ENCODE peak calls at places on chromosomes 5 and 9, in seven cellular contexts. J, U, Y, W, N, F and R are unnamed samples.
A peak's percentile ranks its signal among the peaks of the same experiment; 100 is the strongest.

GRCh38 chr5:133562554-133562953 is 49.8 kb downstream of the FSTL4 start:
- DNase-seq in F (no peak), U (no peak), J (no peak), Y (peak; percentile 65), N (no peak), W (no peak), R (no peak)

GRCh38 chr5:67817652-67818051 is 397.9 kb upstream of the PIK3R1 start:
- DNase-seq in W (no peak), N (no peak), U (no peak), J (no peak), F (no peak), Y (no peak), R (no peak)

GRCh38 chr5:56463944-56464571 is 230.9 kb upstream of the ANKRD55 start:
- DNase-seq in U (no peak), W (no peak), J (no peak), F (no peak), Y (no peak), N (no peak), R (no peak)

GRCh38 chr5:39080597-39081204 is 6.5 kb upstream of the RICTOR start:
- DNase-seq in N (peak; percentile 63), W (no peak), U (no peak), F (peak; percentile 56), J (peak; percentile 92), Y (peak; percentile 63), R (peak; percentile 73)

GRCh38 chr9:105206821-105207699 is 37.4 kb upstream of the SLC44A1 start:
- DNase-seq in F (no peak), Y (no peak), N (no peak), J (no peak), W (no peak), U (no peak), R (peak; percentile 50)

GRCh38 chr5:15525679-15526275 is 25.8 kb downstream of the FBXL7 start:
- DNase-seq in F (no peak), W (no peak), Y (no peak), N (no peak), J (no peak), U (no peak), R (peak; percentile 63)

GRCh38 chr9:37528652-37529072 is 42.9 kb downstream of the POLR1E start:
- DNase-seq in Y (no peak), N (no peak), F (no peak), J (no peak), W (no peak), U (no peak), R (peak; percentile 16)

GRCh38 chr5:38913714-38914113 is 67.9 kb downstream of the OSMR start:
- DNase-seq in F (no peak), N (no peak), W (no peak), Y (no peak), U (no peak), J (no peak), R (no peak)

GRCh38 chr5:97192580-97193421 is 9.8 kb upstream of the RIOK2 start:
- DNase-seq in N (no peak), J (no peak), F (no peak), U (peak; percentile 63), W (no peak), Y (no peak), R (no peak)

GRCh38 chr5:61732796-61733195 is 400.7 kb downstream of the ZSWIM6 start:
- DNase-seq in F (no peak), N (no peak), Y (no peak), U (no peak), W (no peak), J (no peak), R (no peak)

GRCh38 chr5:34675857-34676256 is 19.7 kb downstream of the RAI14 start:
- DNase-seq in W (no peak), F (no peak), J (no peak), N (no peak), U (no peak), Y (no peak), R (peak; percentile 45)

GRCh38 chr5:178328826-178329225 is 96.2 kb upstream of the PHYKPL start:
- DNase-seq in F (no peak), Y (no peak), J (no peak), N (no peak), U (no peak), W (no peak), R (no peak)

GRCh38 chr5:54663876-54664275 is 146.3 kb downstream of the SNX18 start:
- DNase-seq in U (no peak), F (no peak), Y (no peak), J (no peak), W (no peak), N (no peak), R (peak; percentile 96)

GRCh38 chr9:137843355-137843754 is 34.2 kb upstream of the CACNA1B start:
- DNase-seq in Y (no peak), N (no peak), F (no peak), W (no peak), J (no peak), U (no peak), R (no peak)

GRCh38 chr5:122332589-122333555 is 20.8 kb downstream of the SNCAIP start:
- DNase-seq in N (no peak), W (no peak), U (no peak), J (no peak), F (no peak), Y (no peak), R (no peak)

GRCh38 chr9:86250123-86250522 is 9.3 kb downstream of the C9orf153 start:
- DNase-seq in F (no peak), N (no peak), Y (no peak), W (no peak), J (no peak), U (no peak), R (no peak)

GRCh38 chr5:72167790-72168189 is 60.5 kb downstream of the MAP1B start:
- DNase-seq in Y (no peak), U (no peak), N (no peak), J (no peak), F (no peak), W (no peak), R (no peak)

DNA sequence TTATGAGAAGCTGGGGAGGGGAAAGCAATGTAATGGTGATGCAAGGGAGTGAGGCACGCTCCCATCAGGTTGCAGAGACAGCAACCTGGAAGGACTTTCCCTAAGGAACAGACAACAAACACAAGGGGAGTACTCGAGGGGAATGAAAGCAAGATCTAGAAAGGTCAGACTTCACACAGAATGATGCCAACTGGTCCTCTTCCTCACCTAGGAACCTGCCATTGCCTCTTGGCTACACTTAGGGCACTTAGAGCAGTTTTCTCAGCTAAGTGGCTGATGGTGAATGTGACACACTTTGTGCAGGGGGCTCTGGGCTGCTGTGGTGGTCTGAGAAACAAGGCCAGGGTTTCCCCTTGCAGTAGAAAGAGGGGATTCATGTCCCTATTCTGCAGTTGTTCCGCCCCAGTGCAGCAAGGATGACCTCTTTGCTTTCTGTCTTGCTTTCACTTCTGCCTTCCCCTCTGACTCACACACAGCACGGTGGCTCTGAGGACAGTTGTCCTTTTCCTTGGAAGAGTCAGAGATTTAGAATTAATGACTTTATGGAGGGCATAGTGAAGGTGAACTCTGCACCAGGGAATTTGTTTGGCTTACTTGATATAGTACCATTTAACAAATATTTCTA is 394.0 kb upstream of the KLF4 start:
- DNase-seq in W (no peak), U (no peak), J (no peak), N (no peak), Y (no peak), F (no peak), R (no peak)
- TF ChIP-seq RFX5 in W (no peak), U (no peak), J (no peak), N (no peak), Y (no peak), F (no peak), R (no peak)

DNA sequence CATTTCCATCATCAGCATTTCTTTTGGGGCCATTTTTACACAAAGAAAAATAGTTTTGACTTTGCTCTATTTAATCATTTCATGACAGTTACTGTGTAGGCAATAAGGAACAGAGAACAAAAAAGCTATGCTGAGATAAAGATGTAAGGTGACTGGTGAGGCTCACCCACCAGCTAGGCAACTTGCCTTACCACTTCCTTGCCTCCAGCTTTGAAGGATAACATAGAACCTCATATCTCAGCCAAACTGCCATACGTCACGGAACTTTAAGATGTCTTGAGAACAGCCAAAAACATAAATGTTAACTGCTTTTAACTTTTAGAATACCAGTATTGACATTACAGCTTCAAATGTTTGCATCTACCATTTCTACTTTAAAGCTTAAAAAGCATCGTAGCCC is 7.5 kb upstream of the GCNT4 start:
- DNase-seq in N (no peak), F (no peak), Y (no peak), U (no peak), J (no peak), W (no peak), R (no peak)
- TF ChIP-seq RFX5 in N (no peak), F (no peak), Y (no peak), U (no peak), J (no peak), W (no peak), R (no peak)

DNA sequence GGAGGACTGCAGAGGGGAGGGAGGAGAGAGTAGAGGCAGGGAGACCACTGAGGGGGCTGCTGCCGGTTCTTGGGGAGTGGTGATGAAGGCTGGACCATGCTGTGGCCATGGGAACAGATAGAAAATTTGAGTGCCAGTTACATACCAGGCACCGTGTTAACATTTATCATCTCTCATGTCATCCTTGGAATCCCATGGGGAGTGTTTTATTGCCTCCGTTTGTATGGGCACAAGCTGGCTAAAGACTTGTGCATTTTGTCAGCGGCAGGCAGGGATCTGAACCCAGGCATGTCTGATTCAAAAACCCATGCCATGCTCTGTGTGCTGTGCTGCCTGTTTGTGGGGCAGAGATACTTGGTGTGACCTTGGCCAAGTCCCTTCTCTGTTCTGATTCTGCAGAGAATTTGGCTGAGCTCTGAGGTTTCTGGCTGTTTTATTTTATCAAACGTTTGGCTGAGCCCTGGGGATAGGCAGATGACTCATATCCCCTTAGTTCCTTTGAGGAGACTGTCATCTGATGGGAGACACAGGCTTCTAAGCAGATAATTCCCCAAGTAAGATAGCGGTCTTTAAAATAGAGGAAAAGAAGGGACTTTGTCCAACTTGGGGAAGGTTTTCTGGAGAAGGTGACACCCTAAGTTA is 22.2 kb downstream of the COL27A1 start:
- DNase-seq in F (no peak), Y (no peak), J (no peak), U (no peak), N (no peak), W (no peak), R (peak; percentile 76)
- TF ChIP-seq RFX5 in F (no peak), Y (no peak), J (no peak), U (no peak), N (no peak), W (no peak), R (no peak)

GRCh38 chr5:173597304-173597703 is 19.1 kb downstream of the BOD1 start:
- DNase-seq in N (no peak), J (no peak), U (no peak), Y (no peak), F (no peak), W (no peak), R (no peak)

GRCh38 chr5:173595826-173596225 is 20.6 kb downstream of the BOD1 start:
- DNase-seq in J (no peak), F (no peak), U (no peak), N (no peak), Y (no peak), W (no peak), R (no peak)

GRCh38 chr5:173592050-173592669 is 24.3 kb downstream of the BOD1 start:
- DNase-seq in Y (peak; percentile 35), N (peak; percentile 51), U (no peak), W (no peak), F (no peak), J (peak; percentile 65), R (no peak)

GRCh38 chr5:173591300-173591622 is 25.2 kb downstream of the BOD1 start:
- DNase-seq in F (no peak), N (no peak), Y (peak; percentile 47), J (no peak), W (no peak), U (no peak), R (no peak)

DNA sequence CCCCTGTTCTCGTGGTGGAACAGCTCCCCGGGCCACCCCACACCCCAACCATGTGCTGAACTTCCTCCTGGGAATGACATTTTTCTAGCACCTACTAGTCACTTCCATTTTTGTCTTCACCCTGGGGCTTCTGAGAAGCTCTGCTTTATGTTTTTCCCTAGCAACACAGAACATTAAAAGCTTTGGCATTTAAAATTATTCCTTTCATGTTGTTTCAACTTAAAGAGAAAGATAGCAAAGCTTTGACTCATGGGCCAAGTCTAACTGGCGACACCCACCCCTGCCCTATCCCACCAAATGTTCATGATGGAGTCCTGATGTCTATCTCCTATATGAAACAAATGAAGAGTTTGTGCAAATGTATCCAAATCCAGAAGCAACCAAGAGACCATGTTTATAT is 22.4 kb downstream of the BOD1 start:
- DNase-seq in U (no peak), Y (no peak), N (no peak), W (no peak), F (no peak), J (no peak), R (peak; percentile 51)
- TF ChIP-seq RFX5 in U (no peak), Y (no peak), N (no peak), W (no peak), F (no peak), J (no peak), R (peak; percentile 38)